ENCODE peak calls at places on chromosomes 7 and 10, in seven cellular contexts. W, Q, O, G, V, Z and X are unnamed samples.

GRCh38 chr7:37833107-37833817 is 15.1 kb upstream of the NME8 start:
- DNase-seq in V (no peak), O (peak; percentile 18), W (no peak), G (peak; percentile 57), Z (no peak), Q (peak; percentile 16), X (no peak)

GRCh38 chr10:59864141-59864962 is 42.0 kb downstream of the CCDC6 start:
- DNase-seq in W (no peak), Z (no peak), G (peak; percentile 39), Q (no peak), O (no peak), V (no peak), X (no peak)

GRCh38 chr10:119654540-119654939 is 3.4 kb downstream of the BAG3 start:
- DNase-seq in G (no peak), W (no peak), O (no peak), Q (no peak), Z (no peak), V (no peak), X (no peak)

GRCh38 chr10:51000164-51000563 is 74.1 kb upstream of the PRKG1 start:
- DNase-seq in V (no peak), W (no peak), O (no peak), Q (peak; percentile 85), Z (no peak), G (no peak), X (no peak)

GRCh38 chr10:100656479-100656878 is 88.9 kb upstream of the PAX2 start:
- DNase-seq in V (no peak), Z (no peak), W (no peak), O (no peak), G (peak; percentile 31), Q (no peak), X (no peak)

GRCh38 chr10:72009430-72010081 is 45.4 kb downstream of the CHST3 start:
- DNase-seq in Z (no peak), Q (peak; percentile 98), V (no peak), O (no peak), G (no peak), W (no peak), X (no peak)

GRCh38 chr10:119821172-119821571 is 51.5 kb downstream of the MCMBP start:
- DNase-seq in G (no peak), W (no peak), Z (no peak), O (no peak), Q (no peak), V (no peak), X (no peak)

GRCh38 chr10:44948713-44949112 is 10.9 kb upstream of the RASSF4 start:
- DNase-seq in Q (no peak), O (no peak), W (no peak), G (no peak), Z (no peak), V (no peak), X (no peak)

GRCh38 chr7:75639071-75639892 is 99.5 kb downstream of the HIP1 start:
- DNase-seq in Z (peak; percentile 19), O (peak; percentile 12), W (peak; percentile 50), V (peak; percentile 50), G (peak; percentile 43), Q (no peak), X (no peak)

GRCh38 chr10:45673074-45673628 is 579 bp upstream of the ZFAND4 start:
- DNase-seq in Q (peak; percentile 0), O (no peak), V (no peak), W (no peak), Z (no peak), G (no peak), X (no peak)

GRCh38 chr7:19011212-19011611 is 106.2 kb downstream of the TWIST1 start:
- DNase-seq in G (no peak), Z (no peak), O (no peak), V (no peak), W (no peak), Q (no peak), X (no peak)

GRCh38 chr10:125284875-125285597 is 124.7 kb upstream of the CTBP2 start:
- DNase-seq in Z (no peak), V (no peak), G (no peak), O (no peak), W (no peak), Q (no peak), X (no peak)

GRCh38 chr7:158028290-158028941 is 559.2 kb downstream of the PTPRN2 start:
- DNase-seq in O (no peak), V (no peak), Z (no peak), G (no peak), Q (no peak), W (no peak), X (no peak)

GRCh38 chr7:51090411-51090810 is 226.2 kb downstream of the COBL start:
- DNase-seq in O (no peak), W (no peak), V (no peak), Q (no peak), Z (no peak), G (no peak), X (no peak)

GRCh38 chr10:102648889-102649752 is 4.8 kb downstream of the TRIM8 start:
- DNase-seq in V (no peak), G (peak; percentile 61), Q (no peak), W (peak; percentile 56), O (no peak), Z (no peak), X (no peak)

GRCh38 chr10:70853031-70853430 is 35.3 kb downstream of the PCBD1 start:
- DNase-seq in G (no peak), Z (no peak), W (no peak), O (no peak), Q (no peak), V (no peak), X (no peak)

GRCh38 chr10:78139336-78139735 is 105.7 kb downstream of the RPS24 start:
- DNase-seq in G (no peak), W (no peak), O (no peak), Q (no peak), Z (no peak), V (no peak), X (no peak)

GRCh38 chr10:17472481-17473227 is 18.3 kb upstream of the ST8SIA6 start:
- DNase-seq in W (no peak), O (no peak), G (no peak), Q (no peak), V (no peak), Z (no peak), X (no peak)

GRCh38 chr7:1193593-1194424 is 33.8 kb upstream of the ZFAND2A start:
- DNase-seq in Q (no peak), V (no peak), Z (no peak), G (peak; percentile 51), W (no peak), O (no peak), X (no peak)

GRCh38 chr7:74019149-74019548 is 8.8 kb upstream of the ELN start:
- DNase-seq in Z (no peak), O (no peak), Q (no peak), V (no peak), G (no peak), W (no peak), X (no peak)

GRCh38 chr10:43955978-43956377 is 307.3 kb upstream of the ZNF32 start:
- DNase-seq in W (no peak), V (no peak), O (no peak), Q (no peak), Z (no peak), G (no peak), X (no peak)

GRCh38 chr10:86252051-86252450 is 114.5 kb downstream of the GRID1 start:
- DNase-seq in O (no peak), V (no peak), Q (no peak), Z (no peak), W (no peak), G (no peak), X (no peak)

GRCh38 chr10:12489806-12490205 is 140.5 kb downstream of the CAMK1D start:
- DNase-seq in W (no peak), Q (no peak), V (no peak), G (no peak), O (no peak), Z (no peak), X (no peak)

GRCh38 chr10:61409132-61409531 is 44.0 kb downstream of the TMEM26 start:
- DNase-seq in G (no peak), O (no peak), V (no peak), Q (no peak), W (no peak), Z (no peak), X (no peak)

GRCh38 chr10:2835950-2836349 is 231.4 kb upstream of the PFKP start:
- DNase-seq in G (no peak), Q (no peak), V (no peak), O (no peak), W (no peak), Z (no peak), X (no peak)

GRCh38 chr10:58593008-58593407 is 80.3 kb downstream of the BICC1 start:
- DNase-seq in Z (no peak), V (no peak), W (no peak), Q (no peak), G (no peak), O (no peak), X (no peak)

GRCh38 chr7:75734586-75735047 is 4.1 kb downstream of the HIP1 start:
- DNase-seq in V (no peak), Q (peak; percentile 61), Z (no peak), G (no peak), O (no peak), W (no peak), X (no peak)

GRCh38 chr10:3395487-3395886 is 222.9 kb upstream of the PITRM1 start:
- DNase-seq in Q (no peak), Z (no peak), W (no peak), V (no peak), G (no peak), O (no peak), X (no peak)

GRCh38 chr10:84140036-84140379 is 699 bp downstream of the GHITM start:
- DNase-seq in G (peak; percentile 35), O (no peak), V (no peak), W (no peak), Z (no peak), Q (peak; percentile 7), X (no peak)

GRCh38 chr10:109922353-109922975 is 847 bp downstream of the XPNPEP1 start:
- DNase-seq in V (no peak), O (no peak), Q (no peak), G (no peak), W (no peak), Z (no peak), X (no peak)

GRCh38 chr10:33157108-33157507 is 177.4 kb downstream of the NRP1 start:
- DNase-seq in W (no peak), Q (no peak), G (no peak), O (no peak), Z (no peak), V (no peak), X (no peak)

GRCh38 chr10:811781-812180 is 119.7 kb downstream of the LARP4B start:
- DNase-seq in Z (no peak), V (no peak), W (no peak), Q (no peak), G (no peak), O (no peak), X (no peak)

GRCh38 chr10:88553116-88553752 is 29.9 kb downstream of the RNLS start:
- DNase-seq in V (peak; percentile 7), Z (no peak), G (peak; percentile 54), Q (peak; percentile 62), O (peak; percentile 28), W (peak; percentile 29), X (peak; percentile 64)

GRCh38 chr7:81447351-81447952 is 322.4 kb downstream of the HGF start:
- DNase-seq in Q (peak; percentile 31), V (no peak), W (no peak), Z (no peak), O (no peak), G (no peak), X (no peak)

GRCh38 chr10:15265076-15265475 is 96.6 kb upstream of the NMT2 start:
- DNase-seq in V (no peak), G (no peak), O (no peak), Z (no peak), Q (no peak), W (no peak), X (no peak)